ENCODE peak calls at places on chromosome 19, in seven cellular contexts. W is HCT116, Q is ELR, T is lower leg skin, O is myocyte, E is T-helper 2 cell, R is mammary epithelial cell. L is an unnamed sample.

GRCh38 chr19:44777715-44778347 is at the start of gene CBLC:
- DNase-seq in Q (no peak), O (no peak), W (peak), R (peak), E (no peak), T (peak), L (no peak)

GRCh38 chr19:1496714-1497577 is 6.0 kb downstream of the REEP6 start:
- DNase-seq in R (no peak), W (no peak), T (no peak), O (no peak), E (no peak), Q (no peak), L (no peak)

GRCh38 chr19:10069046-10069445 is 17.1 kb upstream of the SHFL start:
- DNase-seq in O (peak), R (peak), W (no peak), Q (peak), T (no peak), E (no peak), L (no peak)

GRCh38 chr19:13301627-13302334 is 151.6 kb downstream of the IER2 start:
- DNase-seq in T (no peak), R (no peak), E (no peak), Q (no peak), O (no peak), W (no peak), L (no peak)

GRCh38 chr19:44905437-44906160 is at the start of gene APOE:
- DNase-seq in E (no peak), O (peak), R (no peak), Q (peak), W (no peak), T (no peak), L (no peak)

GRCh38 chr19:16216744-16217670 is 19.3 kb downstream of the AP1M1 start:
- DNase-seq in Q (no peak), E (no peak), O (no peak), R (no peak), T (peak), W (no peak), L (no peak)

GRCh38 chr19:16661480-16662034 is 618 bp downstream of the TMEM38A start:
- DNase-seq in Q (no peak), R (no peak), O (peak), W (no peak), T (peak), E (no peak), L (no peak)

GRCh38 chr19:11656535-11656934 is 59.3 kb downstream of the ZNF627 start:
- DNase-seq in E (no peak), R (no peak), W (no peak), Q (no peak), O (no peak), T (no peak), L (no peak)

GRCh38 chr19:2423913-2424685 is 3.3 kb downstream of the TIMM13 start:
- DNase-seq in E (no peak), O (no peak), R (no peak), Q (no peak), T (peak), W (no peak), L (no peak)

GRCh38 chr19:17794731-17795494 is at the start of gene B3GNT3:
- DNase-seq in R (peak), Q (peak), O (no peak), T (peak), E (no peak), W (peak), L (no peak)

GRCh38 chr19:4368128-4368820 is 24.9 kb downstream of the MPND start:
- DNase-seq in T (peak), R (peak), W (no peak), E (no peak), O (peak), Q (no peak), L (no peak)

GRCh38 chr19:52542984-52543664 is 15.7 kb downstream of the ZNF808 start:
- DNase-seq in Q (peak), E (no peak), O (no peak), T (no peak), R (no peak), W (no peak), L (no peak)

GRCh38 chr19:23762884-23763711 is 4.4 kb upstream of the ZNF681 start:
- DNase-seq in E (peak), T (peak), R (peak), W (no peak), Q (peak), O (peak), L (no peak)

GRCh38 chr19:5863030-5863665 is 7.2 kb downstream of the FUT5 start:
- DNase-seq in Q (no peak), R (no peak), W (no peak), O (no peak), E (no peak), T (no peak), L (no peak)

L was measured in AG09319.